ENCODE peak calls at places on chromosomes 5 and 9, in six cellular contexts. Q is stomach, P is IMR-90, J is heart left ventricle, C is tibial nerve, U is transverse colon. E is an unnamed sample.

GRCh38 chr9:970310-971002 is 6.0 kb upstream of the DMRT3 start:
- DNase-seq in U (no peak), Q (no peak), C (no peak), P (no peak), J (no peak), E (no peak)

GRCh38 chr9:114319147-114319546 is 3.8 kb upstream of the ORM1 start:
- DNase-seq in C (no peak), P (no peak), J (no peak), Q (no peak), U (no peak), E (peak; percentile 8)

GRCh38 chr9:134360897-134361296 is 34.6 kb downstream of the RXRA start:
- DNase-seq in P (no peak), J (peak; percentile 57), Q (peak; percentile 86), C (no peak), U (no peak), E (no peak)

GRCh38 chr9:71669265-71669975 is 98.9 kb downstream of the CEMIP2 start:
- DNase-seq in P (no peak), Q (no peak), U (no peak), J (no peak), C (no peak), E (no peak)

GRCh38 chr5:41193462-41194166 is 19.7 kb downstream of the C6 start:
- DNase-seq in U (peak; percentile 91), Q (peak; percentile 99), J (peak; percentile 94), P (peak; percentile 49), C (peak; percentile 99), E (peak; percentile 98)

GRCh38 chr5:115435776-115436712 is 108.5 kb downstream of the FEM1C start:
- DNase-seq in C (no peak), P (peak; percentile 50), J (no peak), U (no peak), Q (no peak), E (no peak)

GRCh38 chr9:124873664-124874063 is 11.7 kb downstream of the ARPC5L start:
- DNase-seq in J (no peak), C (no peak), U (no peak), P (no peak), Q (no peak), E (no peak)

GRCh38 chr5:137186759-137187461 is 312.2 kb downstream of the SPOCK1 start:
- DNase-seq in Q (no peak), C (peak; percentile 20), J (no peak), P (peak; percentile 81), U (no peak), E (peak; percentile 70)

GRCh38 chr5:80741015-80741414 is 86.2 kb upstream of the DHFR start:
- DNase-seq in P (no peak), J (no peak), C (no peak), Q (no peak), U (no peak), E (no peak)

GRCh38 chr5:57696906-57697590 is 214.4 kb upstream of the ACTBL2 start:
- DNase-seq in Q (no peak), C (no peak), P (peak; percentile 47), U (no peak), J (no peak), E (no peak)

GRCh38 chr5:23053846-23054245 is 200.7 kb upstream of the CDH12 start:
- DNase-seq in Q (no peak), J (no peak), U (no peak), C (no peak), P (no peak), E (no peak)

GRCh38 chr9:79662553-79662956 is 90.8 kb downstream of the TLE4 start:
- DNase-seq in C (no peak), J (no peak), P (no peak), Q (no peak), U (no peak), E (no peak)

GRCh38 chr9:127225747-127226646 is 38.6 kb upstream of the GARNL3 start:
- DNase-seq in C (no peak), Q (no peak), U (no peak), P (peak; percentile 17), J (no peak), E (no peak)

GRCh38 chr5:178668579-178668978 is 41.7 kb upstream of the CLK4 start:
- DNase-seq in C (no peak), Q (no peak), J (no peak), U (no peak), P (no peak), E (no peak)

GRCh38 chr5:178664141-178664540 is 37.3 kb upstream of the CLK4 start:
- DNase-seq in Q (no peak), C (no peak), U (no peak), P (no peak), J (no peak), E (no peak)

GRCh38 chr5:178670486-178670885 is 43.6 kb upstream of the CLK4 start:
- DNase-seq in C (no peak), Q (no peak), J (no peak), U (no peak), P (no peak), E (no peak)

GRCh38 chr5:178667685-178668084 is 40.8 kb upstream of the CLK4 start:
- DNase-seq in P (no peak), J (no peak), C (no peak), U (no peak), Q (no peak), E (no peak)

DNA sequence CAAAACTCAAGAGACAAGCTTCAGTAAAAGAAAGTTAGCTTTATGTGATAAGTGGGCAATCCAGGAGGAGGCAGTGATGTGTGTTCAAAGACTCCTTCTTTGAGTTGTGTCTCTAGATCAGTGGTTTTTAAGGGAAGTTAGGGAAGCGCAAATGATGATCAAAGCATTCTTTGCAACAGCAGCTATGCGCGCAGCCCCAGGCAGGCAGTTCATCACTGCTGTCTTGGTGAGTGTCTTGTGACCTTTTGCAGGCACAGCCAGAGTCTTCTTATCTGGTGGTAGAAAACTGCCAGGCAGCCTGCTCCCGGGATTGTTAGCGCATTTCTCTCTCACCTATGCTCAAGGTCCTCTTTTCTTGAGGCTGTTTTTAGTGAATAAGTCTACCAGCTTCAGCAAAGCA is 40.3 kb upstream of the CLK4 start:
- DNase-seq in P (no peak), C (no peak), J (no peak), Q (no peak), U (no peak), E (no peak)
- TF ChIP-seq POLR2A in P (no peak), C (no peak), J (no peak), Q (no peak), U (no peak), E (no peak)

GRCh38 chr5:34686762-34687268 is 30.7 kb downstream of the RAI14 start:
- DNase-seq in Q (peak; percentile 86), U (peak; percentile 84), J (peak; percentile 72), C (no peak), P (peak; percentile 99), E (peak; percentile 89)
- TF ChIP-seq POLR2A in Q (no peak), U (peak; percentile 35), J (peak; percentile 12), C (no peak), P (peak; percentile 74), E (no peak)

DNA sequence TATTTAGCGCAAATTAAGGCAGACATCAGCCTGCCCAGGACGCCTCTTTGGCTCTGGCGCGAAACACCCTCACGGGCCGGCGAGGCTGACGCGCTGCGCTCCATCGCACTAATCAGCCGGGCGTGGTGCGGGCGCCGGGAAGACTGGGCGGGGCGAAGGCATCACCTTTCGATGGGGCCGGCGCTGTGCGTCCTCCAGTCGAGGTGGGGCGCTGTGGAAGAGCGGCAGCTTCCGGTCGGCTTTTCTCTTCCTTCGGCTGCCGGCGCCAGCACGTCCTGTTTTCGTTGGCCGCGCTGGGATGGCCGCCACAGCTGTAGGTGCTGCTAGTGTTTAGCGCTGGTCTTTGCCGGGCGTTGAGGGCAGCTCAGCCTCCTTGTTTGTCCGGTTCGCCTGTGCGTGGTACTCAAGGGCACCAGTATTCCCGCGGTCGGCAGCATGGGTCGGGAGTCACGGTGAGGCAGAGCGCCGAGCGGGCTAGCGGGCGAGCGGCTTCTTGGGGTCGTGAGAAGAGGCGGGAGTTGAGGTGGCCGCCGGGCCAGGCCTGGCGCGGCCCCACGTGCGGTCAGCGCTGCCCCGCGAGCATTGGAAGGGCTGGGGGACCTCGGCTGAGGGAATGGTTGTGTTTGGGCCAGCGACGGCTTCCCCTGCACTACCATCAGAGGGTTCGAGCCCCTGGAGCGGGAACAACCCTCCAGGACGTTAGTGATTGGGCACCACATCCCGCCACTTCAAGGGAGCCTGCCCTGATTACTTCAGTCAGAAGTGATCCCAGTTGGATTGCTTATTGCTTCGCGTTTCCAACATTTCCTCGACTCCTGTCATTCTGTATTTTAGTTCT is at the start of gene DDX46:
- DNase-seq in U (peak; percentile 97), P (peak; percentile 88), J (peak; percentile 94), C (peak; percentile 83), Q (peak; percentile 97), E (peak; percentile 96)
- TF ChIP-seq POLR2A in U (peak; percentile 76), P (peak; percentile 84), J (peak; percentile 74), C (peak; percentile 45), Q (no peak), E (peak; percentile 62)

GRCh38 chr9:5493597-5494511 is 16.5 kb upstream of the PDCD1LG2 start:
- DNase-seq in Q (no peak), U (peak; percentile 29), J (no peak), C (no peak), P (peak; percentile 92), E (no peak)
- TF ChIP-seq POLR2A in Q (no peak), U (no peak), J (no peak), C (no peak), P (no peak), E (no peak)

E was measured in sigmoid colon.